ENCODE peak calls at places on chromosomes 4 and X, in seven cellular contexts. One of them, this sample, is unnamed.

GRCh38 chr4:155405059-155405458 is 28.3 kb upstream of the MAP9 start:
- DNase-seq in WTC11: no peak
- DNase-seq in H1: no peak
- DNase-seq in GM12878: no peak
- DNase-seq in K562: no peak
- DNase-seq in HepG2: no peak
- DNase-seq in HCT116: no peak
- DNase-seq in this sample: no peak

GRCh38 chr4:34043131-34043530 is 2201.2 kb downstream of the ARAP2 start:
- DNase-seq in K562: no peak
- DNase-seq in HepG2: no peak
- DNase-seq in H1: no peak
- DNase-seq in HCT116: no peak
- DNase-seq in WTC11: no peak
- DNase-seq in GM12878: no peak
- DNase-seq in this sample: no peak

GRCh38 chr4:127783026-127783769 is 1.1 kb downstream of the HSPA4L start:
- DNase-seq in WTC11: peak
- DNase-seq in HCT116: peak
- DNase-seq in HepG2: peak
- DNase-seq in K562: peak
- DNase-seq in H1: no peak
- DNase-seq in GM12878: no peak
- DNase-seq in this sample: peak

GRCh38 chrX:77597090-77597489 is 149.9 kb downstream of the FGF16 start:
- DNase-seq in GM12878: no peak
- DNase-seq in HepG2: no peak
- DNase-seq in K562: peak
- DNase-seq in H1: no peak
- DNase-seq in WTC11: no peak
- DNase-seq in HCT116: no peak
- DNase-seq in this sample: peak

GRCh38 chrX:56232221-56233082 is at the start of gene KLF8:
- DNase-seq in GM12878: no peak
- DNase-seq in K562: peak
- DNase-seq in H1: no peak
- DNase-seq in HCT116: peak
- DNase-seq in WTC11: peak
- DNase-seq in HepG2: no peak
- DNase-seq in this sample: peak

GRCh38 chr4:37561803-37562207 is 124.4 kb downstream of the RELL1 start:
- DNase-seq in HepG2: peak
- DNase-seq in HCT116: no peak
- DNase-seq in GM12878: peak
- DNase-seq in H1: no peak
- DNase-seq in K562: peak
- DNase-seq in WTC11: no peak
- DNase-seq in this sample: no peak

GRCh38 chr4:26075588-26075987 is 161.6 kb downstream of the SMIM20 start:
- DNase-seq in GM12878: no peak
- DNase-seq in HepG2: no peak
- DNase-seq in HCT116: no peak
- DNase-seq in H1: no peak
- DNase-seq in K562: no peak
- DNase-seq in WTC11: no peak
- DNase-seq in this sample: no peak

GRCh38 chrX:38293741-38294140 is 33.6 kb downstream of the RPGR start:
- DNase-seq in HepG2: no peak
- DNase-seq in K562: no peak
- DNase-seq in GM12878: no peak
- DNase-seq in WTC11: no peak
- DNase-seq in H1: no peak
- DNase-seq in HCT116: no peak
- DNase-seq in this sample: no peak

GRCh38 chr4:114770624-114771023 is 172.0 kb downstream of the UGT8 start:
- DNase-seq in HCT116: no peak
- DNase-seq in K562: no peak
- DNase-seq in H1: no peak
- DNase-seq in GM12878: no peak
- DNase-seq in HepG2: no peak
- DNase-seq in WTC11: no peak
- DNase-seq in this sample: no peak

GRCh38 chr4:152500798-152501434 is 35.0 kb downstream of the FBXW7 start:
- DNase-seq in H1: peak
- DNase-seq in HCT116: peak
- DNase-seq in GM12878: peak
- DNase-seq in K562: peak
- DNase-seq in WTC11: peak
- DNase-seq in HepG2: peak
- DNase-seq in this sample: peak

GRCh38 chrX:107542500-107542899 is 85.8 kb upstream of the PRPS1 start:
- DNase-seq in HCT116: peak
- DNase-seq in GM12878: no peak
- DNase-seq in HepG2: peak
- DNase-seq in K562: no peak
- DNase-seq in H1: no peak
- DNase-seq in WTC11: peak
- DNase-seq in this sample: peak

GRCh38 chr4:87073187-87073569 is 138.4 kb downstream of the AFF1 start:
- DNase-seq in HCT116: no peak
- DNase-seq in H1: no peak
- DNase-seq in HepG2: peak
- DNase-seq in K562: no peak
- DNase-seq in GM12878: peak
- DNase-seq in WTC11: no peak
- DNase-seq in this sample: no peak

GRCh38 chr4:14269824-14270223 is 642.3 kb upstream of the BOD1L1 start:
- DNase-seq in H1: no peak
- DNase-seq in HepG2: no peak
- DNase-seq in GM12878: peak
- DNase-seq in HCT116: no peak
- DNase-seq in WTC11: no peak
- DNase-seq in K562: no peak
- DNase-seq in this sample: no peak

GRCh38 chr4:143381171-143382118 is 44.8 kb downstream of the GAB1 start:
- DNase-seq in WTC11: no peak
- DNase-seq in HCT116: no peak
- DNase-seq in GM12878: no peak
- DNase-seq in H1: no peak
- DNase-seq in K562: no peak
- DNase-seq in HepG2: no peak
- DNase-seq in this sample: peak

GRCh38 chr4:7752649-7753048 is 187.0 kb downstream of the AFAP1 start:
- DNase-seq in H1: no peak
- DNase-seq in K562: peak
- DNase-seq in HepG2: no peak
- DNase-seq in HCT116: no peak
- DNase-seq in WTC11: no peak
- DNase-seq in GM12878: no peak
- DNase-seq in this sample: no peak

GRCh38 chr4:89486042-89486441 is 178.4 kb upstream of the GPRIN3 start:
- DNase-seq in H1: no peak
- DNase-seq in GM12878: no peak
- DNase-seq in HepG2: no peak
- DNase-seq in HCT116: no peak
- DNase-seq in WTC11: no peak
- DNase-seq in K562: no peak
- DNase-seq in this sample: peak

GRCh38 chr4:110142461-110142860 is 56.0 kb downstream of the ELOVL6 start:
- DNase-seq in WTC11: no peak
- DNase-seq in HepG2: no peak
- DNase-seq in GM12878: no peak
- DNase-seq in HCT116: no peak
- DNase-seq in H1: no peak
- DNase-seq in K562: no peak
- DNase-seq in this sample: no peak

GRCh38 chr4:110137819-110138218 is 60.6 kb downstream of the ELOVL6 start:
- DNase-seq in GM12878: no peak
- DNase-seq in HepG2: no peak
- DNase-seq in WTC11: no peak
- DNase-seq in H1: no peak
- DNase-seq in K562: no peak
- DNase-seq in HCT116: no peak
- DNase-seq in this sample: no peak

GRCh38 chr4:110139106-110139505 is 59.3 kb downstream of the ELOVL6 start:
- DNase-seq in HCT116: no peak
- DNase-seq in K562: no peak
- DNase-seq in GM12878: no peak
- DNase-seq in HepG2: no peak
- DNase-seq in H1: no peak
- DNase-seq in WTC11: no peak
- DNase-seq in this sample: no peak

GRCh38 chr4:110138546-110138945 is 59.9 kb downstream of the ELOVL6 start:
- DNase-seq in GM12878: no peak
- DNase-seq in H1: no peak
- DNase-seq in HCT116: no peak
- DNase-seq in WTC11: no peak
- DNase-seq in HepG2: no peak
- DNase-seq in K562: no peak
- DNase-seq in this sample: no peak

DNA sequence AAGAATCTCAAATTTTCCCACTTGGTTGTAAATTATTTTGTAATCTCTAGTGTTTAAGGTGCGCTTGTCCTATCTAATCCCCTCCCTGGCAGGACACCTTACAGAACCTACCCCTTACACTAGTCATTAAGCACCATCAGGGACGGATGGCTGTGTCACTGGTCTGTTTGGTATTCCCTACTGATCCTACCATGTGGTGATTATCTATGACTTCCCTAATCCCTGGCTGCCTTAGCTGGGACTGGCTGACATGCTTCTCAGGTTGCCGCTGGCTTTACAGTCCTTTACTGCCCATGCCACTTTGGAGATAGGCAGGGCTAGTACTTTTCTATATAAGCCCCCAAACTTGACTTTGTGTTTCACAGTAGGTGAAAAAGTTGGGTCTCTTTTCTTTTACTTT is 58.6 kb downstream of the ELOVL6 start:
- DNase-seq in HCT116: no peak
- DNase-seq in WTC11: no peak
- DNase-seq in HepG2: no peak
- DNase-seq in K562: no peak
- DNase-seq in H1: no peak
- DNase-seq in GM12878: no peak
- DNase-seq in this sample: no peak
- TF ChIP-seq SP1 in HCT116: no peak
- TF ChIP-seq SP1 in WTC11: no peak
- TF ChIP-seq SP1 in HepG2: no peak
- TF ChIP-seq SP1 in K562: no peak
- TF ChIP-seq SP1 in H1: no peak
- TF ChIP-seq SP1 in GM12878: no peak
- TF ChIP-seq SP1 in this sample: no peak

GRCh38 chrX:50114113-50114512 is 86.7 kb downstream of the AKAP4 start:
- DNase-seq in HepG2: peak
- DNase-seq in HCT116: no peak
- DNase-seq in H1: no peak
- DNase-seq in WTC11: no peak
- DNase-seq in GM12878: no peak
- DNase-seq in K562: no peak
- DNase-seq in this sample: no peak

GRCh38 chrX:50111762-50112161 is 89.0 kb downstream of the AKAP4 start:
- DNase-seq in K562: no peak
- DNase-seq in HCT116: no peak
- DNase-seq in GM12878: no peak
- DNase-seq in HepG2: no peak
- DNase-seq in H1: no peak
- DNase-seq in WTC11: no peak
- DNase-seq in this sample: no peak

GRCh38 chrX:50117477-50117876 is 83.3 kb downstream of the AKAP4 start:
- DNase-seq in H1: no peak
- DNase-seq in HepG2: no peak
- DNase-seq in HCT116: no peak
- DNase-seq in K562: no peak
- DNase-seq in GM12878: no peak
- DNase-seq in WTC11: no peak
- DNase-seq in this sample: no peak

GRCh38 chrX:50115973-50116372 is 84.8 kb downstream of the AKAP4 start:
- DNase-seq in H1: no peak
- DNase-seq in K562: no peak
- DNase-seq in HepG2: no peak
- DNase-seq in GM12878: no peak
- DNase-seq in WTC11: no peak
- DNase-seq in HCT116: no peak
- DNase-seq in this sample: no peak
- TF ChIP-seq SP1 in H1: no peak
- TF ChIP-seq SP1 in K562: no peak
- TF ChIP-seq SP1 in HepG2: no peak
- TF ChIP-seq SP1 in GM12878: no peak
- TF ChIP-seq SP1 in WTC11: no peak
- TF ChIP-seq SP1 in HCT116: no peak
- TF ChIP-seq SP1 in this sample: no peak

DNA sequence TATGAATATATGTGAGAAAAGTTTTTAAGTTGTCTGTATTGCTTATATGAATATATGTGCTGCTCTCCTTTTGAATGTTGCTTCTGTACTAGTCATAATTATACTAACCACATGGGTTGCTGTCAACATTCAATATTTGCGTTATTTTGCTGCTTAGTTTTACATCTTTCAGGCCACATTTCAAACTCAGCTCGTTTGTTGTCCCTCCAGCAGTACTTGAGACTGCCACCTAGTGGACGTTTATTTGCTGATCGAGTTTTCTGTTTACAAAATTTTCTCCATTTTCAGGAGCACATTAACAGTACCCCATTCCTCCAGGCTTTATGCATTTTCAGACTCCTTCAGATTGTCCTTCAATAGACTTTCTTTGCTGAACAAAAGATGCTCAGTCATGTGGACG is 75.8 kb downstream of the NUDT11 start:
- DNase-seq in HCT116: peak
- DNase-seq in GM12878: no peak
- DNase-seq in H1: no peak
- DNase-seq in K562: peak
- DNase-seq in HepG2: peak
- DNase-seq in WTC11: no peak
- DNase-seq in this sample: peak
- TF ChIP-seq SP1 in HCT116: no peak
- TF ChIP-seq SP1 in GM12878: no peak
- TF ChIP-seq SP1 in H1: no peak
- TF ChIP-seq SP1 in K562: no peak
- TF ChIP-seq SP1 in HepG2: no peak
- TF ChIP-seq SP1 in WTC11: no peak
- TF ChIP-seq SP1 in this sample: no peak

DNA sequence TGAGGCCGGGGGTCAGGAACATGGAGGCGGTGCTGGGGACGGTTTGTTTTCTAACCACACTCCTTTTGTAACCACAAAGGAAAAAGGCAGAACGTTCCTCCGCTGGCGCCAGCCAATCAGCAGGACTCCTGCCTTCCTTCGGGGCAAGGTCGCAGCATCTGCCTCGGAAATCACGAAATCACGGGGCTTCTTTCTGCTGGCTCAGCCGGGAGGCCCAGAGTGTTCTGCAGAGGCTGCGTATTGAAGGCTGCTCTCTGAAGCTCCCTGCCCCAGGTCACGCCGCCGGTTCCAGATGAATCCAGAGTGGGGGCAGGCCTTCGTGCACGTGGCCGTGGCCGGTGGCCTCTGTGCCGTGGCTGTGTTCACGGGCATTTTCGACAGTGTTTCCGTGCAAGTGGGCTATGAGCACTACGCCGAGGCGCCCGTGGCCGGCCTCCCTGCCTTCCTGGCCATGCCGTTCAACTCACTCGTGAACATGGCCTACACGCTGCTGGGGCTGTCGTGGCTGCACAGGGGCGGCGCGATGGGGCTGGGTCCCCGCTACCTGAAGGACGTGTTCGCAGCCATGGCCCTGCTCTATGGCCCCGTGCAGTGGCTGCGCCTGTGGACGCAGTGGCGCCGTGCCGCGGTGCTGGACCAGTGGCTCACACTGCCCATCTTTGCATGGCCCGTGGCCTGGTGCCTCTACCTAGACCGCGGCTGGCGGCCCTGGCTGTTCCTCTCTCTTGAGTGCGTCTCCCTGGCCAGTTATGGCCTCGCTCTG is 9.4 kb downstream of the TMEM187 start:
- DNase-seq in GM12878: no peak
- DNase-seq in K562: no peak
- DNase-seq in H1: no peak
- DNase-seq in HCT116: no peak
- DNase-seq in WTC11: no peak
- DNase-seq in HepG2: no peak
- DNase-seq in this sample: no peak
- TF ChIP-seq SP1 in GM12878: no peak
- TF ChIP-seq SP1 in K562: no peak
- TF ChIP-seq SP1 in H1: no peak
- TF ChIP-seq SP1 in HCT116: no peak
- TF ChIP-seq SP1 in WTC11: no peak
- TF ChIP-seq SP1 in HepG2: no peak
- TF ChIP-seq SP1 in this sample: no peak

This sample was measured in HEK293T.